ENCODE peak calls at places on chromosomes 2 and 18, in nine cellular contexts. Q, L, G, H, K, S, U, E and R are unnamed samples.

GRCh38 chr2:96876811-96877437 is 7.0 kb upstream of the SEMA4C start:
- DNase-seq in Q (no peak), L (no peak), G (no peak), H (no peak), K (no peak), S (no peak), U (no peak), E (no peak), R (no peak)

GRCh38 chr2:138237657-138238384 is 263.7 kb upstream of the SPOPL start:
- DNase-seq in Q (no peak), L (no peak), G (no peak), H (no peak), K (no peak), S (no peak), U (no peak), E (no peak), R (no peak)

GRCh38 chr2:112779598-112779997 is 4.7 kb downstream of the IL1A start:
- DNase-seq in Q (no peak), L (no peak), G (no peak), H (no peak), K (no peak), S (no peak), U (no peak), E (no peak), R (no peak)

GRCh38 chr2:71482055-71482454 is 28.7 kb downstream of the DYSF start:
- DNase-seq in Q (no peak), L (no peak), G (no peak), H (no peak), K (no peak), S (peak; percentile 40), U (no peak), E (no peak), R (no peak)

GRCh38 chr2:134917958-134918517 is 584 bp upstream of the CCNT2 start:
- DNase-seq in Q (no peak), L (no peak), G (no peak), H (no peak), K (no peak), S (no peak), U (no peak), E (peak; percentile 89), R (peak; percentile 89)

GRCh38 chr2:8575011-8575750 is 106.7 kb upstream of the ID2 start:
- DNase-seq in Q (peak; percentile 22), L (no peak), G (no peak), H (no peak), K (no peak), S (no peak), U (peak; percentile 65), E (peak; percentile 47), R (peak; percentile 32)

GRCh38 chr18:6376433-6377229 is 38.1 kb downstream of the L3MBTL4 start:
- DNase-seq in Q (no peak), L (no peak), G (no peak), H (no peak), K (no peak), S (no peak), U (no peak), E (no peak), R (no peak)

GRCh38 chr2:22737144-22737543 is 647.8 kb upstream of the KLHL29 start:
- DNase-seq in Q (no peak), L (no peak), G (no peak), H (no peak), K (no peak), S (no peak), U (no peak), E (no peak), R (no peak)

GRCh38 chr2:232761301-232761907 is 15.0 kb downstream of the KCNJ13 start:
- DNase-seq in Q (peak; percentile 41), L (no peak), G (no peak), H (no peak), K (no peak), S (no peak), U (no peak), E (peak; percentile 46), R (peak; percentile 28)

GRCh38 chr18:31509571-31509970 is 11.6 kb downstream of the DSG2 start:
- DNase-seq in Q (no peak), L (no peak), G (no peak), H (no peak), K (no peak), S (no peak), U (no peak), E (no peak), R (no peak)

GRCh38 chr2:171410101-171410500 is 23.7 kb downstream of the METTL8 start:
- DNase-seq in Q (peak; percentile 53), L (no peak), G (no peak), H (no peak), K (no peak), S (no peak), U (no peak), E (no peak), R (no peak)

GRCh38 chr2:23249348-23249747 is 135.6 kb upstream of the KLHL29 start:
- DNase-seq in Q (no peak), L (peak; percentile 74), G (peak; percentile 67), H (peak; percentile 56), K (peak; percentile 29), S (no peak), U (peak; percentile 81), E (no peak), R (no peak)

GRCh38 chr2:73701968-73702665 is 35.0 kb downstream of the TPRKB start:
- DNase-seq in Q (no peak), L (no peak), G (no peak), H (no peak), K (no peak), S (no peak), U (no peak), E (no peak), R (no peak)

GRCh38 chr18:63511285-63511684 is 30.9 kb upstream of the SERPINB12 start:
- DNase-seq in Q (peak; percentile 63), L (no peak), G (no peak), H (no peak), K (no peak), S (no peak), U (no peak), E (no peak), R (no peak)

GRCh38 chr2:100741880-100742814 is 77.8 kb upstream of the NPAS2 start:
- DNase-seq in Q (peak; percentile 98), L (no peak), G (peak; percentile 55), H (peak; percentile 71), K (no peak), S (no peak), U (no peak), E (no peak), R (no peak)

GRCh38 chr2:17166506-17166905 is 351.7 kb downstream of the RAD51AP2 start:
- DNase-seq in Q (peak; percentile 4), L (no peak), G (no peak), H (no peak), K (no peak), S (no peak), U (no peak), E (no peak), R (no peak)

DNA sequence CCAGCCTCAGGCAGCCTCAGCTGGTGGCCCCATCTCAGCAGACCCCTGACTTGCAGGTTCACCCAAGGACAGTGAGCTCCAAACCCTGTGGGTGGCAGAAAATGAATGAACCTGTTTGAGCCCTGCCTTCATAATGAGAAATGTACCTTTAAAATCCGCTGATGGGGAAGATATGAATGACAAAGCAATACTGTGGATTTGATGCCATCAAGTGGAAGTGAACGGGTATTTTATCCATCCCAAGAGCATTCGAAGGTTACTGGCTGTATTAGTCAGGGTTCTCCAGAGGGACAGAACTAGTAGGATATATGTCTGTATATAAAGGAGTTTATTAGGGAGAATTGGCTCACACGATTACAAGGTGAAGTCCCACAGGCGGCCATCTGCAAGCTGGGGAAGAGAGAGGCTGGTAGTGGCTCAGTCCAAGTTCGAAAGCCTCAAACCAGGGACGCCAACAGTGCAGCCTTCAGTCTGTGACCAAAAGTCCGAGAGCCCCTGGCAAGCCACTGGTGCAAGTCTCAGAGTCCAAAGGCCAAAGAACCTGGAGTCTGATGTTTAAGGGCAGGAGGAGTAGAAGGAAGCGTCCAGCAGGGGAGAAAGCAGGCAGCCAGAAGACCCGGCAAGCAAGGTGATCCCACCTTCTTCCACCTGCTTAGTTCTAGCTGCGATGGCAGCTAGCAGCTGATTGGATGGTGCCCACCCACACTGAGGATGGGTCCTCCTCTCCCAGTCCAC is 32.1 kb downstream of the TOGARAM2 start:
- DNase-seq in Q (peak; percentile 15), L (no peak), G (peak; percentile 49), H (no peak), K (no peak), S (no peak), U (no peak), E (no peak), R (no peak)
- H3K4me1 ChIP-seq in Q (peaks cover 18% of the 10 kb centered on the region), L (peaks cover 3% of the 10 kb centered on the region), G (peaks cover 80% of the 10 kb centered on the region), H (peaks cover 14% of the 10 kb centered on the region), K (peaks cover 54% of the 10 kb centered on the region), S (peaks cover 36% of the 10 kb centered on the region), U (peaks cover 55% of the 10 kb centered on the region), E (peaks cover 93% of the 10 kb centered on the region), R (peaks cover 71% of the 10 kb centered on the region)

GRCh38 chr2:230669386-230669935 is 43.2 kb upstream of the CAB39 start:
- DNase-seq in Q (no peak), L (no peak), G (no peak), H (no peak), K (no peak), S (no peak), U (no peak), E (no peak), R (no peak)

GRCh38 chr2:230666446-230666845 is 46.2 kb upstream of the CAB39 start:
- DNase-seq in Q (no peak), L (no peak), G (no peak), H (no peak), K (no peak), S (no peak), U (no peak), E (no peak), R (no peak)

GRCh38 chr2:230668939-230669303 is 43.7 kb upstream of the CAB39 start:
- DNase-seq in Q (no peak), L (no peak), G (no peak), H (no peak), K (no peak), S (no peak), U (no peak), E (no peak), R (no peak)

GRCh38 chr2:230666885-230667712 is 45.5 kb upstream of the CAB39 start:
- DNase-seq in Q (peak; percentile 69), L (no peak), G (no peak), H (no peak), K (no peak), S (no peak), U (no peak), E (no peak), R (no peak)

GRCh38 chr2:230668184-230668938 is 44.3 kb upstream of the CAB39 start:
- DNase-seq in Q (peak; percentile 74), L (peak; percentile 74), G (peak; percentile 59), H (no peak), K (peak; percentile 47), S (peak; percentile 61), U (no peak), E (no peak), R (no peak)
- H3K4me1 ChIP-seq in Q (peaks cover 29% of the 10 kb centered on the region), L (no peaks in the 10 kb centered on the region), G (peaks cover 17% of the 10 kb centered on the region), H (no peaks in the 10 kb centered on the region), K (peaks cover 8% of the 10 kb centered on the region), S (peaks cover 25% of the 10 kb centered on the region), U (peaks cover 21% of the 10 kb centered on the region), E (peaks cover 60% of the 10 kb centered on the region), R (peaks cover 15% of the 10 kb centered on the region)

GRCh38 chr2:60513191-60513590 is 40.3 kb downstream of the BCL11A start:
- DNase-seq in Q (no peak), L (no peak), G (no peak), H (no peak), K (no peak), S (no peak), U (no peak), E (no peak), R (no peak)
- H3K4me1 ChIP-seq in Q (peaks cover 13% of the 10 kb centered on the region), L (no peaks in the 10 kb centered on the region), G (peaks cover 30% of the 10 kb centered on the region), H (no peaks in the 10 kb centered on the region), K (peaks cover 25% of the 10 kb centered on the region), S (peaks cover 6% of the 10 kb centered on the region), U (peaks cover 59% of the 10 kb centered on the region), E (no peaks in the 10 kb centered on the region), R (peaks cover 27% of the 10 kb centered on the region)

GRCh38 chr2:126664639-126665038 is 8.7 kb downstream of the GYPC start:
- DNase-seq in Q (no peak), L (no peak), G (no peak), H (no peak), K (no peak), S (no peak), U (no peak), E (no peak), R (no peak)
- H3K4me1 ChIP-seq in Q (peaks cover 7% of the 10 kb centered on the region), L (peaks cover 31% of the 10 kb centered on the region), G (peaks cover 87% of the 10 kb centered on the region), H (peaks cover 19% of the 10 kb centered on the region), K (peaks cover 73% of the 10 kb centered on the region), S (peaks cover 71% of the 10 kb centered on the region), U (peaks cover 34% of the 10 kb centered on the region), E (peaks cover 76% of the 10 kb centered on the region), R (peaks cover 27% of the 10 kb centered on the region)